ENCODE peak calls at places on chromosomes 6 and 20, in ten cellular contexts. X is psoas muscle; H is heart right ventricle; J is pancreas; N is Caco-2; A is GM23248; F is PC-9; P is SJSA1; D is neural progenitor cell; L is CD8-positive, alpha-beta memory T cell. O is an unnamed sample.

GRCh38 chr6:157267109-157267611 is 56.2 kb downstream of the TMEM242 start:
- DNase-seq in X (no peak), H (no peak), J (no peak), N (no peak), A (no peak), F (no peak), P (no peak), D (peak; percentile 30), L (no peak), O (no peak)

GRCh38 chr6:100449239-100449691 is 15.5 kb downstream of the SIM1 start:
- DNase-seq in X (no peak), H (no peak), J (peak; percentile 53), N (no peak), A (no peak), F (no peak), P (no peak), D (no peak), L (no peak), O (no peak)

GRCh38 chr20:35831029-35831428 is 59.2 kb downstream of the PHF20 start:
- DNase-seq in X (no peak), H (no peak), J (no peak), N (no peak), A (peak; percentile 69), F (no peak), P (no peak), D (no peak), L (no peak), O (no peak)

GRCh38 chr6:34950849-34951248 is 61.8 kb downstream of the ANKS1A start:
- DNase-seq in X (no peak), H (no peak), J (no peak), N (no peak), A (no peak), F (no peak), P (no peak), D (no peak), L (no peak), O (no peak)

GRCh38 chr20:10565191-10565921 is 108.4 kb downstream of the JAG1 start:
- DNase-seq in X (peak; percentile 24), H (no peak), J (no peak), N (no peak), A (peak; percentile 82), F (no peak), P (no peak), D (no peak), L (no peak), O (peak; percentile 32)

GRCh38 chr6:169994734-169995133 is 243.3 kb downstream of the ERMARD start:
- DNase-seq in X (no peak), H (no peak), J (no peak), N (no peak), A (no peak), F (no peak), P (no peak), D (no peak), L (no peak), O (no peak)

GRCh38 chr6:83827050-83827449 is 26.1 kb upstream of the RIPPLY2 start:
- DNase-seq in X (no peak), H (no peak), J (no peak), N (no peak), A (peak; percentile 7), F (no peak), P (no peak), D (peak; percentile 6), L (no peak), O (no peak)

GRCh38 chr20:19405958-19406357 is 193.5 kb downstream of the SLC24A3 start:
- DNase-seq in X (no peak), H (no peak), J (no peak), N (no peak), A (no peak), F (no peak), P (no peak), D (no peak), L (no peak), O (no peak)

GRCh38 chr6:146990284-146990683 is 213.9 kb upstream of the STXBP5 start:
- DNase-seq in X (no peak), H (no peak), J (no peak), N (no peak), A (peak; percentile 54), F (peak; percentile 2), P (no peak), D (no peak), L (no peak), O (no peak)

GRCh38 chr6:43683708-43684455 is 3.7 kb downstream of the MRPS18A start:
- DNase-seq in X (no peak), H (no peak), J (no peak), N (no peak), A (no peak), F (no peak), P (no peak), D (no peak), L (no peak), O (no peak)

GRCh38 chr6:69758214-69758613 is 38.6 kb downstream of the LMBRD1 start:
- DNase-seq in X (no peak), H (no peak), J (no peak), N (no peak), A (no peak), F (no peak), P (no peak), D (no peak), L (no peak), O (no peak)

GRCh38 chr6:110530671-110531070 is 54.3 kb upstream of the SLC22A16 start:
- DNase-seq in X (no peak), H (no peak), J (no peak), N (no peak), A (peak; percentile 63), F (no peak), P (no peak), D (no peak), L (no peak), O (no peak)

GRCh38 chr20:63417213-63418120 is 55.0 kb downstream of the KCNQ2 start:
- DNase-seq in X (no peak), H (no peak), J (no peak), N (no peak), A (no peak), F (no peak), P (no peak), D (peak; percentile 29), L (no peak), O (no peak)

GRCh38 chr6:47629954-47630353 is 68.4 kb upstream of the ADGRF4 start:
- DNase-seq in X (no peak), H (no peak), J (no peak), N (no peak), A (no peak), F (no peak), P (no peak), D (no peak), L (no peak), O (no peak)

GRCh38 chr20:21514553-21515251 is 838 bp upstream of the NKX2-2 start:
- DNase-seq in X (no peak), H (no peak), J (peak; percentile 46), N (no peak), A (no peak), F (no peak), P (peak; percentile 78), D (peak; percentile 69), L (no peak), O (no peak)

GRCh38 chr6:98937351-98937750 is 10.4 kb downstream of the FBXL4 start:
- DNase-seq in X (no peak), H (no peak), J (no peak), N (no peak), A (no peak), F (no peak), P (no peak), D (no peak), L (no peak), O (no peak)
- H3K9me3 ChIP-seq in X (peaks cover 10% of the 10 kb centered on the region), H (peaks cover 30% of the 10 kb centered on the region), J (no peaks in the 10 kb centered on the region), N (no peaks in the 10 kb centered on the region), A (no peaks in the 10 kb centered on the region), F (peaks cover 8% of the 10 kb centered on the region), P (no peaks in the 10 kb centered on the region), D (no peaks in the 10 kb centered on the region), L (peaks cover 12% of the 10 kb centered on the region), O (peaks cover 2% of the 10 kb centered on the region)

DNA sequence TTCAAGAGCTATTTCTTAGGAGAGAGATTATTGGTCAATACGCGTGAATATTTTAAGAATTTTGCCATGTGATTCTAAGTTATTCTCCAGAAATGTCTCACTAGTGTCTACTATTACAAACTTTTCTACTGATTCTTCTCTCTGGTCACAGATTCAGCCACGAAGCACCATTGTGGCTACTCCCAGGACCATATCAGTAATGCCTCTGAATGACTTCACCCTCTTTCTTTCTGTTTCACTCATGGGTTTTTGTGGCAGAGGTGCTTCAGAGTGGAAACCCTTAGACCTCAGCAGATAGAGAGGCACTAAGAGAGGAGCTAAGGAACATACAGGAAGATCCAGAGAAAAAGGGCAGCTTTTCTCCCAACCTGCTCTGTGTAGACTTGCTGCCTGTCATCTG is 211.3 kb downstream of the CBLN4 start:
- DNase-seq in X (no peak), H (no peak), J (no peak), N (no peak), A (no peak), F (no peak), P (no peak), D (no peak), L (no peak), O (no peak)
- H3K9me3 ChIP-seq in X (no peaks in the 10 kb centered on the region), H (peaks cover 4% of the 10 kb centered on the region), J (no peaks in the 10 kb centered on the region), N (no peaks in the 10 kb centered on the region), A (no peaks in the 10 kb centered on the region), F (no peaks in the 10 kb centered on the region), P (peaks cover 5% of the 10 kb centered on the region), D (peaks cover 13% of the 10 kb centered on the region), L (no peaks in the 10 kb centered on the region), O (peaks cover 13% of the 10 kb centered on the region)

GRCh38 chr6:122495612-122496011 is 24.0 kb upstream of the SERINC1 start:
- DNase-seq in X (no peak), H (no peak), J (no peak), N (no peak), A (no peak), F (no peak), P (no peak), D (no peak), L (no peak), O (no peak)
- H3K9me3 ChIP-seq in X (peaks cover 10% of the 10 kb centered on the region), H (peaks cover 37% of the 10 kb centered on the region), J (no peaks in the 10 kb centered on the region), N (no peaks in the 10 kb centered on the region), A (peaks cover 4% of the 10 kb centered on the region), F (peaks cover 10% of the 10 kb centered on the region), P (no peaks in the 10 kb centered on the region), D (peaks cover 69% of the 10 kb centered on the region), L (peaks cover 14% of the 10 kb centered on the region), O (no peaks in the 10 kb centered on the region)

DNA sequence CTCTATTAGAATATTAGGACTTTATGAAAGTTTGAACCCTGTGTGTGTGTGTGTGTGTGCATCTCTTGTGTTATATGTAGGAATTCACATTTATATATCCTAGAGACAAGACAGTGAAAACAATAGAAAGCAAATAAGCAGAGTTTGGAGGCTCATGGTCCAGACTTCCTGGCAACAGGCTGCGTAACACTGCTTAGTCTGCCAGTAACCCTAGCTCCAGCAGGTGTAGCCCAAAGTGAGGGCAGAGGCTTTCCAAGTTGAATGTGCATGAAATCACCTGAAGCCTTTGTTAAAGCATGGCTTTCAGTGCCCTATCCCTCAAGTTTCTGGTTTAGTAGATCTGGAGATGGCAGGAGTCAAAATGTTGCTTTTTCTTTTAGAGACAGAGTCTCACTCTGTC is 569.9 kb downstream of the KIF16B start:
- DNase-seq in X (no peak), H (no peak), J (no peak), N (no peak), A (no peak), F (no peak), P (no peak), D (no peak), L (no peak), O (no peak)
- H3K9me3 ChIP-seq in X (peaks cover 3% of the 10 kb centered on the region), H (peaks cover 11% of the 10 kb centered on the region), J (no peaks in the 10 kb centered on the region), N (no peaks in the 10 kb centered on the region), A (no peaks in the 10 kb centered on the region), F (peaks cover 9% of the 10 kb centered on the region), P (peaks cover 4% of the 10 kb centered on the region), D (peaks cover under 1% of the 10 kb centered on the region), L (no peaks in the 10 kb centered on the region), O (peaks cover 5% of the 10 kb centered on the region)